ENCODE peak calls at places on chromosomes 5 and 9, in ten cellular contexts. U is left ventricle myocardium inferior; V is mammary epithelial cell; Y is adrenal gland; T is psoas muscle; G is GM23338; C is CD8-positive, alpha-beta T cell; F is fibroblast of mammary gland; L is heart left ventricle; P is lower leg skin. M is an unnamed sample.

GRCh38 chr5:177429248-177430045 is 3.0 kb downstream of the GRK6 start:
- DNase-seq in U (peak; percentile 67), V (no peak), Y (peak; percentile 54), T (peak; percentile 54), G (no peak), C (peak; percentile 75), F (no peak), L (peak; percentile 72), P (peak; percentile 67), M (peak; percentile 49)

GRCh38 chr5:132023258-132024116 is 12.0 kb upstream of the ACSL6 start:
- DNase-seq in U (no peak), V (no peak), Y (no peak), T (no peak), G (no peak), C (no peak), F (no peak), L (no peak), P (no peak), M (no peak)

GRCh38 chr5:9249231-9249630 is 296.6 kb downstream of the SEMA5A start:
- DNase-seq in U (no peak), V (no peak), Y (no peak), T (no peak), G (no peak), C (no peak), F (no peak), L (no peak), P (no peak), M (no peak)

GRCh38 chr5:96248152-96248551 is 184.9 kb downstream of the PCSK1 start:
- DNase-seq in U (no peak), V (no peak), Y (no peak), T (no peak), G (no peak), C (no peak), F (no peak), L (no peak), P (no peak), M (no peak)

GRCh38 chr9:23842531-23843129 is 16.6 kb upstream of the ELAVL2 start:
- DNase-seq in U (no peak), V (no peak), Y (no peak), T (no peak), G (peak; percentile 55), C (no peak), F (no peak), L (no peak), P (no peak), M (no peak)

GRCh38 chr9:134307223-134307600 is 19.0 kb upstream of the RXRA start:
- DNase-seq in U (peak; percentile 4), V (no peak), Y (no peak), T (peak; percentile 10), G (no peak), C (no peak), F (no peak), L (no peak), P (no peak), M (no peak)

GRCh38 chr9:38057416-38058195 is 11.4 kb downstream of the SHB start:
- DNase-seq in U (peak; percentile 46), V (no peak), Y (no peak), T (no peak), G (no peak), C (no peak), F (no peak), L (no peak), P (no peak), M (no peak)

GRCh38 chr9:91160599-91161464 is 200.9 kb downstream of the AUH start:
- DNase-seq in U (no peak), V (no peak), Y (no peak), T (no peak), G (no peak), C (no peak), F (no peak), L (no peak), P (no peak), M (no peak)

GRCh38 chr5:41776435-41776834 is 93.8 kb downstream of the OXCT1 start:
- DNase-seq in U (no peak), V (no peak), Y (no peak), T (no peak), G (no peak), C (no peak), F (peak; percentile 33), L (no peak), P (no peak), M (no peak)

GRCh38 chr5:57684299-57684702 is 201.7 kb upstream of the ACTBL2 start:
- DNase-seq in U (no peak), V (peak; percentile 74), Y (no peak), T (no peak), G (no peak), C (no peak), F (no peak), L (no peak), P (no peak), M (no peak)

GRCh38 chr5:36698031-36698430 is 91.6 kb downstream of the SLC1A3 start:
- DNase-seq in U (no peak), V (no peak), Y (no peak), T (no peak), G (no peak), C (no peak), F (no peak), L (no peak), P (no peak), M (no peak)

GRCh38 chr5:1818784-1819183 is 17.6 kb downstream of the NDUFS6 start:
- DNase-seq in U (no peak), V (no peak), Y (no peak), T (no peak), G (no peak), C (no peak), F (no peak), L (no peak), P (no peak), M (no peak)

GRCh38 chr5:17217421-17218352 is at the start of gene BASP1:
- DNase-seq in U (peak; percentile 73), V (peak; percentile 65), Y (peak; percentile 46), T (peak; percentile 73), G (peak; percentile 88), C (no peak), F (peak; percentile 61), L (peak; percentile 80), P (peak; percentile 63), M (peak; percentile 77)

GRCh38 chr9:21392270-21392669 is 7.1 kb upstream of the IFNA2 start:
- DNase-seq in U (no peak), V (peak; percentile 33), Y (no peak), T (no peak), G (peak; percentile 73), C (no peak), F (peak; percentile 31), L (no peak), P (no peak), M (no peak)
- TF ChIP-seq CTCF in U (peak; percentile 17), V (peak; percentile 35), Y (no peak), T (no peak), G (peak; percentile 47), C (peak; percentile 27), F (peak; percentile 24), L (no peak), P (no peak), M (no peak)

GRCh38 chr5:138282918-138283742 is 8.7 kb upstream of the GFRA3 start:
- DNase-seq in U (peak; percentile 20), V (peak; percentile 37), Y (peak; percentile 56), T (no peak), G (peak; percentile 73), C (no peak), F (peak; percentile 60), L (peak; percentile 25), P (peak; percentile 19), M (no peak)
- TF ChIP-seq CTCF in U (peak; percentile 67), V (peak; percentile 40), Y (peak; percentile 52), T (peak; percentile 44), G (peak; percentile 60), C (no peak), F (peak; percentile 49), L (peak; percentile 56), P (no peak), M (no peak)

GRCh38 chr9:18194316-18194715 is 279.6 kb upstream of the ADAMTSL1 start:
- DNase-seq in U (no peak), V (no peak), Y (no peak), T (no peak), G (no peak), C (no peak), F (no peak), L (no peak), P (no peak), M (no peak)
- TF ChIP-seq CTCF in U (no peak), V (no peak), Y (no peak), T (no peak), G (no peak), C (no peak), F (no peak), L (no peak), P (no peak), M (no peak)

GRCh38 chr5:150302301-150303069 is at the start of gene ARSI:
- DNase-seq in U (peak; percentile 34), V (peak; percentile 43), Y (no peak), T (peak; percentile 45), G (peak; percentile 93), C (no peak), F (peak; percentile 68), L (peak; percentile 59), P (no peak), M (no peak)
- TF ChIP-seq CTCF in U (no peak), V (no peak), Y (no peak), T (peak; percentile 16), G (peak; percentile 32), C (no peak), F (no peak), L (no peak), P (no peak), M (no peak)

GRCh38 chr9:36789886-36790285 is 217.2 kb downstream of the MELK start:
- DNase-seq in U (no peak), V (no peak), Y (no peak), T (no peak), G (no peak), C (no peak), F (no peak), L (no peak), P (no peak), M (no peak)

GRCh38 chr9:36796671-36797419 is 224.2 kb downstream of the MELK start:
- DNase-seq in U (no peak), V (no peak), Y (no peak), T (no peak), G (no peak), C (no peak), F (no peak), L (no peak), P (no peak), M (no peak)

GRCh38 chr9:36791204-36791948 is 218.7 kb downstream of the MELK start:
- DNase-seq in U (no peak), V (peak; percentile 21), Y (no peak), T (no peak), G (no peak), C (no peak), F (no peak), L (no peak), P (no peak), M (no peak)

GRCh38 chr9:36797471-36798220 is 225.0 kb downstream of the MELK start:
- DNase-seq in U (no peak), V (no peak), Y (no peak), T (no peak), G (no peak), C (no peak), F (no peak), L (no peak), P (no peak), M (no peak)

GRCh38 chr9:36793277-36793676 is 220.6 kb downstream of the MELK start:
- DNase-seq in U (no peak), V (no peak), Y (no peak), T (no peak), G (peak; percentile 63), C (no peak), F (no peak), L (no peak), P (no peak), M (no peak)
- TF ChIP-seq CTCF in U (no peak), V (peak; percentile 9), Y (no peak), T (no peak), G (peak; percentile 76), C (no peak), F (peak; percentile 41), L (no peak), P (no peak), M (no peak)

M was measured in activated B cell treated with CpG ODN at 0.5 μM for 24 hours.